ENCODE peak calls at places on chromosomes 6 and 20, in four cellular contexts. G is epithelial cell of esophagus, N is NCI-H526 treated with DMSO at 0.1 percent for 48 hours, O is endothelial cell. A is an unnamed sample.

GRCh38 chr20:63472159-63472811 is at the start of gene KCNQ2:
- DNase-seq in O (no peak), N (peak), G (no peak), A (no peak)

GRCh38 chr6:158068893-158069799 is 87.5 kb downstream of the SYNJ2 start:
- DNase-seq in G (peak), O (no peak), N (no peak), A (no peak)

GRCh38 chr6:158285321-158285960 is 26.8 kb upstream of the TULP4 start:
- DNase-seq in G (peak), N (no peak), O (no peak), A (no peak)

GRCh38 chr6:125868252-125868651 is 77.5 kb downstream of the NCOA7 start:
- DNase-seq in O (no peak), N (no peak), G (peak), A (no peak)

GRCh38 chr6:41373919-41374617 is 38.7 kb downstream of the NCR2 start:
- DNase-seq in O (peak), N (no peak), G (no peak), A (peak)

GRCh38 chr6:44676246-44676790 is 288.8 kb downstream of the CDC5L start:
- DNase-seq in G (no peak), O (no peak), N (no peak), A (no peak)

GRCh38 chr20:31845300-31845863 is at the start of gene FOXS1:
- DNase-seq in O (no peak), G (no peak), N (no peak), A (no peak)

GRCh38 chr6:109944448-109944847 is 33.7 kb upstream of the GPR6 start:
- DNase-seq in N (no peak), G (peak), O (no peak), A (no peak)

A was measured in GM06990.